ENCODE peak calls at places on chromosome 17, in five cellular contexts. U, P, O, W and F are unnamed samples.

GRCh38 chr17:8742274-8742673 is 2.4 kb downstream of the CCDC42 start:
- DNase-seq in U (no peak), P (no peak), O (no peak), W (no peak), F (no peak)

GRCh38 chr17:76710863-76711611 is at the start of gene MXRA7:
- DNase-seq in U (peak), P (no peak), O (peak), W (peak), F (no peak)

GRCh38 chr17:32142857-32143524 is 689 bp downstream of the RHOT1 start:
- DNase-seq in U (no peak), P (no peak), O (no peak), W (peak), F (peak)

GRCh38 chr17:30605027-30605426 is 127.8 kb downstream of the GOSR1 start:
- DNase-seq in U (no peak), P (no peak), O (no peak), W (no peak), F (no peak)

GRCh38 chr17:74441537-74441936 is 9.6 kb downstream of the GPRC5C start:
- DNase-seq in U (no peak), P (no peak), O (no peak), W (no peak), F (no peak)

GRCh38 chr17:50290074-50290702 is 15.9 kb downstream of the TMEM92 start:
- DNase-seq in U (no peak), P (no peak), O (no peak), W (peak), F (no peak)

GRCh38 chr17:28935744-28936460 is 15.4 kb downstream of the PHF12 start:
- DNase-seq in U (no peak), P (no peak), O (no peak), W (no peak), F (no peak)

GRCh38 chr17:3982541-3983017 is 18.3 kb upstream of the ATP2A3 start:
- DNase-seq in U (no peak), P (no peak), O (no peak), W (no peak), F (no peak)

GRCh38 chr17:20908373-20909273 is 134.2 kb downstream of the USP22 start:
- DNase-seq in U (peak), P (peak), O (peak), W (peak), F (peak)

GRCh38 chr17:11331790-11332526 is 90.9 kb downstream of the SHISA6 start:
- DNase-seq in U (peak), P (no peak), O (no peak), W (no peak), F (no peak)

GRCh38 chr17:75927286-75927922 is 13.4 kb downstream of the FBF1 start:
- DNase-seq in U (no peak), P (no peak), O (no peak), W (peak), F (no peak)

GRCh38 chr17:14019186-14019956 is 49.9 kb upstream of the COX10 start:
- DNase-seq in U (no peak), P (no peak), O (no peak), W (no peak), F (no peak)

GRCh38 chr17:77811521-77811920 is 147.0 kb upstream of the TNRC6C start:
- DNase-seq in U (no peak), P (no peak), O (no peak), W (no peak), F (peak)

GRCh38 chr17:63596856-63597557 is 3.7 kb upstream of the TACO1 start:
- DNase-seq in U (no peak), P (no peak), O (no peak), W (no peak), F (no peak)

GRCh38 chr17:44362964-44363612 is 565 bp downstream of the FAM171A2 start:
- DNase-seq in U (peak), P (no peak), O (no peak), W (no peak), F (peak)

GRCh38 chr17:52828621-52829020 is 670.1 kb upstream of the CA10 start:
- DNase-seq in U (no peak), P (no peak), O (no peak), W (no peak), F (no peak)

GRCh38 chr17:21015564-21015963 is 27.2 kb downstream of the USP22 start:
- DNase-seq in U (no peak), P (no peak), O (no peak), W (no peak), F (no peak)

GRCh38 chr17:77423589-77424451 is 283.1 kb downstream of the SEC14L1 start:
- DNase-seq in U (no peak), P (no peak), O (no peak), W (peak), F (no peak)

GRCh38 chr17:80092959-80093358 is 8.4 kb upstream of the GAA start:
- DNase-seq in U (no peak), P (no peak), O (no peak), W (peak), F (no peak)

GRCh38 chr17:41575336-41575735 is 3.5 kb upstream of the KRT9 start:
- DNase-seq in U (no peak), P (no peak), O (no peak), W (no peak), F (no peak)

GRCh38 chr17:77354721-77355455 is 214.1 kb downstream of the SEC14L1 start:
- DNase-seq in U (peak), P (no peak), O (peak), W (peak), F (no peak)

GRCh38 chr17:54418467-54418866 is 482.2 kb upstream of the TOM1L1 start:
- DNase-seq in U (no peak), P (no peak), O (no peak), W (no peak), F (no peak)

GRCh38 chr17:7029659-7030058 is 6.2 kb upstream of the SLC16A13 start:
- DNase-seq in U (no peak), P (no peak), O (no peak), W (no peak), F (no peak)